ENCODE peak calls at places on chromosomes 3 and 15, in seven cellular contexts. F is activated naive CD4-positive, alpha-beta T cell treated with anti-CD3 and anti-CD28 coated beads for 36 hours; Z is DMS 273 treated with DMSO at 0.1 percent for 48 hours; P is cardiac septum; B is fibroblast of gingiva; O is iris pigment epithelial cell; J is EH. X is an unnamed sample.

GRCh38 chr3:8581806-8582436 is 62.7 kb downstream of the SSUH2 start:
- DNase-seq in P (no peak), O (no peak), J (no peak), Z (no peak), F (no peak), B (peak), X (no peak)

GRCh38 chr15:31352911-31353811 is 26.5 kb downstream of the KLF13 start:
- DNase-seq in J (peak), P (peak), F (peak), Z (peak), B (peak), O (peak), X (peak)

GRCh38 chr15:93046721-93047120 is 42.3 kb downstream of the RGMA start:
- DNase-seq in P (no peak), F (no peak), Z (no peak), J (no peak), B (no peak), O (no peak), X (no peak)

GRCh38 chr15:55829826-55830225 is 86.9 kb upstream of the PRTG start:
- DNase-seq in O (peak), J (no peak), F (peak), P (no peak), B (no peak), Z (no peak), X (no peak)

GRCh38 chr15:69060041-69060481 is 45.6 kb downstream of the NOX5 start:
- DNase-seq in J (no peak), O (no peak), P (peak), F (no peak), B (no peak), Z (no peak), X (no peak)

GRCh38 chr3:78919021-78919755 is 848.6 kb downstream of the ROBO1 start:
- DNase-seq in F (no peak), O (peak), Z (peak), J (peak), P (no peak), B (peak), X (peak)

GRCh38 chr3:125310623-125311076 is 64.5 kb downstream of the ZNF148 start:
- DNase-seq in B (no peak), O (no peak), F (peak), J (no peak), P (no peak), Z (no peak), X (peak)

GRCh38 chr3:55453871-55454496 is 33.1 kb downstream of the WNT5A start:
- DNase-seq in B (no peak), P (no peak), J (no peak), F (no peak), O (no peak), Z (no peak), X (no peak)

GRCh38 chr15:58517252-58517681 is 85.5 kb downstream of the LIPC start:
- DNase-seq in Z (no peak), O (no peak), B (no peak), P (peak), F (peak), J (no peak), X (no peak)

GRCh38 chr3:52405066-52405465 is 39.8 kb downstream of the SEMA3G start:
- DNase-seq in F (no peak), J (no peak), O (no peak), P (peak), Z (no peak), B (no peak), X (no peak)

GRCh38 chr15:34360298-34360697 is 6.7 kb downstream of the LPCAT4 start:
- DNase-seq in J (peak), F (no peak), Z (no peak), B (no peak), O (no peak), P (no peak), X (no peak)

GRCh38 chr3:23002846-23003800 is 200.0 kb upstream of the UBE2E2 start:
- DNase-seq in J (peak), B (no peak), O (peak), Z (no peak), P (no peak), F (no peak), X (peak)

GRCh38 chr3:100108464-100109079 is 5.7 kb downstream of the FILIP1L start:
- DNase-seq in B (no peak), Z (no peak), O (no peak), P (no peak), J (no peak), F (no peak), X (no peak)

GRCh38 chr3:148642616-148643015 is 55.1 kb upstream of the AGTR1 start:
- DNase-seq in O (peak), J (peak), P (no peak), F (no peak), Z (no peak), B (peak), X (peak)

GRCh38 chr15:42144841-42145375 is 11.5 kb downstream of the PLA2G4F start:
- DNase-seq in J (no peak), P (peak), Z (no peak), B (no peak), O (no peak), F (no peak), X (no peak)

X was measured in RPMI7951.